ENCODE peak calls at places on chromosome 16, in six cellular contexts. J is prostate gland, R is sigmoid colon, Y is H1, E is breast epithelium, L is stomach. G is an unnamed sample. For H3K4me1, the result is how much of the 10 kb centered on the place peaks cover.

GRCh38 chr16:19898166-19898565 is 13.5 kb upstream of the GPRC5B start:
- DNase-seq in J (no peak), R (no peak), Y (no peak), E (no peak), L (no peak), G (no peak)

GRCh38 chr16:78230832-78231231 is 131.4 kb downstream of the WWOX start:
- DNase-seq in J (peak), R (no peak), Y (no peak), E (no peak), L (no peak), G (peak)

GRCh38 chr16:15511759-15512487 is 77.5 kb downstream of the BMERB1 start:
- DNase-seq in J (no peak), R (no peak), Y (no peak), E (no peak), L (no peak), G (no peak)

GRCh38 chr16:86634290-86634689 is 55.9 kb downstream of the FOXL1 start:
- DNase-seq in J (no peak), R (no peak), Y (no peak), E (no peak), L (no peak), G (no peak)

GRCh38 chr16:51153275-51153991 is 2.4 kb upstream of the SALL1 start:
- DNase-seq in J (no peak), R (no peak), Y (peak), E (no peak), L (no peak), G (no peak)

GRCh38 chr16:1533443-1533951 is at the start of gene TMEM204:
- DNase-seq in J (no peak), R (peak), Y (no peak), E (peak), L (peak), G (peak)

GRCh38 chr16:29922986-29923501 is 3.0 kb downstream of the KCTD13 start:
- DNase-seq in J (no peak), R (peak), Y (no peak), E (no peak), L (no peak), G (no peak)

GRCh38 chr16:85960486-85961046 is 61.6 kb downstream of the IRF8 start:
- DNase-seq in J (no peak), R (no peak), Y (no peak), E (no peak), L (no peak), G (no peak)

GRCh38 chr16:28610595-28611270 is 889 bp upstream of the SULT1A1 start:
- DNase-seq in J (no peak), R (no peak), Y (no peak), E (peak), L (peak), G (peak)

GRCh38 chr16:14372471-14372870 is 257.6 kb downstream of the PARN start:
- DNase-seq in J (no peak), R (no peak), Y (no peak), E (no peak), L (no peak), G (no peak)

GRCh38 chr16:59527206-59527997 is 793.3 kb upstream of the GOT2 start:
- DNase-seq in J (no peak), R (no peak), Y (no peak), E (no peak), L (no peak), G (no peak)

GRCh38 chr16:22318690-22319358 is 21.6 kb downstream of the POLR3E start:
- DNase-seq in J (no peak), R (peak), Y (peak), E (no peak), L (peak), G (peak)

GRCh38 chr16:25692307-25692706 is 548 bp downstream of the HS3ST4 start:
- DNase-seq in J (no peak), R (no peak), Y (peak), E (no peak), L (peak), G (no peak)

GRCh38 chr16:58360041-58360634 is 32.1 kb upstream of the GINS3 start:
- DNase-seq in J (no peak), R (no peak), Y (no peak), E (no peak), L (no peak), G (no peak)

GRCh38 chr16:56874800-56875199 is 9.8 kb downstream of the SLC12A3 start:
- DNase-seq in J (peak), R (no peak), Y (no peak), E (no peak), L (no peak), G (no peak)

GRCh38 chr16:49548571-49548970 is 175.0 kb downstream of the C16orf78 start:
- DNase-seq in J (no peak), R (no peak), Y (no peak), E (no peak), L (no peak), G (no peak)

GRCh38 chr16:85612191-85612800 is 826 bp upstream of the GSE1 start:
- DNase-seq in J (peak), R (peak), Y (peak), E (peak), L (peak), G (peak)

GRCh38 chr16:796296-797119 is 4.0 kb downstream of the GNG13 start:
- DNase-seq in J (no peak), R (no peak), Y (no peak), E (no peak), L (no peak), G (no peak)

GRCh38 chr16:10296956-10297340 is 88.9 kb upstream of the ATF7IP2 start:
- DNase-seq in J (no peak), R (no peak), Y (no peak), E (no peak), L (no peak), G (no peak)

GRCh38 chr16:10298416-10298815 is 87.4 kb upstream of the ATF7IP2 start:
- DNase-seq in J (no peak), R (no peak), Y (no peak), E (no peak), L (no peak), G (no peak)

GRCh38 chr16:10297341-10298006 is 88.4 kb upstream of the ATF7IP2 start:
- DNase-seq in J (no peak), R (no peak), Y (no peak), E (no peak), L (no peak), G (peak)
- TF ChIP-seq POLR2AphosphoS5 in J (no peak), R (no peak), Y (no peak), E (no peak), L (no peak), G (no peak)

DNA sequence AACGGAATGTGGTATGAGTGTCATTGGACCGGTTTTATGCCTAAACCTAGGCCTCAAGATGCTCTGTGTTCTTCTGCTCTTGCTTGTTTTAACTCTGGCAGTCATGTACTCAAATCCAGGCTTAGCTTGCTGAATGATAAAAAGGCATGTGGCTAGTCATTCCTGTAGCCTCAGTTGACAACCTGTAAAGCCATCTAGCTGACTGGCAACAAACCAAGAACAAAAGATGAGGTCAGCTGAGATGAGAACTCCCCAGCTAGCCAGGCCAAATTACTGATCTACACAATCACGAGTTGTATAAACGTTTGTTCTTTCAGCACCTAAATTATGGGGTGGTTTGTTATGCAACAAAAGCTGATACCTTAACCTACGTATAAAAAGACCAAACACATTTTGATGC is 1406.0 kb upstream of the CDH8 start:
- DNase-seq in J (no peak), R (no peak), Y (no peak), E (no peak), L (no peak), G (no peak)
- TF ChIP-seq CTCF in J (no peak), R (no peak), Y (no peak), E (no peak), L (no peak), G (no peak)

DNA sequence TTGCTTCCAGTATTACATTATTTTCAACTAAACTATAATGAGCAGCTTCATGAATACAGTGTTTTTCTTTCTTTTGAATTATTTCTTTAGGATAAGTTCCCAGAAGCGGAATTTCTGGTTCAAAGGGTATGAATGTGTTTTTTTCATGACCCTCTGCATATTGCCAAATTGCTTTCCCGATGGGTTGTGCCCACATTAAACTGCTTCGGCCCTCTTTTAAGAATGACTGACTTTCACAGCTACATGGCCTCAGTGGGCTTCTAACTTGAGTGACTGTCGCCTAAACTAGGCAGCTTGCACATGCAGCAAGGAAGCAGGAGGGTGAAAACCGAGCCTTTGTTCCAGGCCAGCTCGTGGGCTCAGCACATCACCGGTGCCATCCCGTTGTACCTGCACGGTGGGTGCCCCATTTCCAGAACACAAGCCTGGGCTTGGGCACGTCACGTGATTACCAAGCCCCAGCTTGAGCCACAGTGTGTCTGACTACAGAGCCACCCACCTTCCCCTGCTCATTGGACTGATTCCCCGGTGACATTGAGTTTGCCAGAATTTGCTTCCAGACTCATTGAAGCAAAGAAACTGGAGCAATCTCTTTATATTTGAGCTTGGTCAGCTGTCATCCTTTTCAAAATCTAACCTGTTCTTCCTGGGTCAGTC is 112.8 kb downstream of the CLEC16A start:
- DNase-seq in J (peak), R (peak), Y (no peak), E (peak), L (no peak), G (no peak)
- H3K4me1 ChIP-seq in J (under half), R (under half), Y (under half), E (under half), L (under half), G (under half)

DNA sequence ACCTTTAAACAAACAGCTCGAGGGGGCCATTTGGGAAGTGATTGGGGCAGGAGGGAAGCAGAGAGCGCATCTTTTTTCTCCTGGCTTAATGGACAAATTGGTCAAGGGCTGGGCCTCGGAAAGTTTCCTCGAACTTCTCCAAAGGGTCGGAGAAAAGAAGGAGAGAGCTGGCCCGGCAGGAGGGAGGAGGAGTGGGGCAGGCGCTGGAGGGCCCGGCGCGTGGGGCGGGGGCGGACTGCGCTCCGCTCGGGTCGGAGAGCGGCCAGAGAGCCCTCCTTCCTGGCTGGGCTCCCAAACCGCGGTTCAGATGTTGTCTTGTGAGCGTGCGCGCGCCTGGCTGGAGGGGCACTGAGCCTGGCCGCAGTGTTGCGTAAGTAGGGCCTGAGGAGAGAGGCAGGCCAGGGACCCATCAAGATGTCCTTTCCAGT is 1.2 kb downstream of the MMP2 start:
- DNase-seq in J (peak), R (peak), Y (peak), E (peak), L (peak), G (peak)
- TF ChIP-seq POLR2AphosphoS5 in J (peak), R (peak), Y (no peak), E (peak), L (no peak), G (peak)

GRCh38 chr16:87951550-87952538 is 610 bp downstream of the BANP start:
- DNase-seq in J (no peak), R (no peak), Y (no peak), E (no peak), L (no peak), G (peak)
- TF ChIP-seq CTCF in J (no peak), R (no peak), Y (no peak), E (no peak), L (no peak), G (peak)

GRCh38 chr16:67166035-67166882 is 1.7 kb downstream of the HSF4 start:
- DNase-seq in J (no peak), R (no peak), Y (no peak), E (no peak), L (no peak), G (no peak)

GRCh38 chr16:67164599-67165061 is at the start of gene HSF4:
- DNase-seq in J (peak), R (peak), Y (peak), E (no peak), L (peak), G (peak)

GRCh38 chr16:67163903-67164558 is 514 bp upstream of the HSF4 start:
- DNase-seq in J (no peak), R (peak), Y (peak), E (no peak), L (no peak), G (no peak)

GRCh38 chr16:67166883-67167168 is 2.3 kb downstream of the HSF4 start:
- DNase-seq in J (no peak), R (no peak), Y (no peak), E (no peak), L (no peak), G (peak)

GRCh38 chr16:67165121-67166034 is 833 bp downstream of the HSF4 start:
- DNase-seq in J (no peak), R (no peak), Y (peak), E (no peak), L (no peak), G (no peak)
- H3K4me1 ChIP-seq in J (under half), R (under half), Y (under half), E (under half), L (half or more), G (half or more)

G was measured in transverse colon.